ENCODE peak calls at places on chromosome 3, in five cellular contexts. One of them, this sample, is unnamed.

GRCh38 chr3:96865605-96866004 is 51.2 kb downstream of the EPHA6 start:
- DNase-seq in transverse colon: no peak
- DNase-seq in osteoblast: no peak
- DNase-seq in A549: no peak
- DNase-seq in psoas muscle: no peak
- DNase-seq in this sample: no peak

GRCh38 chr3:144818973-144819372 is 847.4 kb downstream of the DIPK2A start:
- DNase-seq in psoas muscle: no peak
- DNase-seq in A549: no peak
- DNase-seq in osteoblast: no peak
- DNase-seq in transverse colon: no peak
- DNase-seq in this sample: no peak

GRCh38 chr3:115713247-115713646 is 89.9 kb downstream of the GAP43 start:
- DNase-seq in osteoblast: no peak
- DNase-seq in transverse colon: no peak
- DNase-seq in A549: no peak
- DNase-seq in psoas muscle: peak; percentile 13
- DNase-seq in this sample: no peak

GRCh38 chr3:193330500-193331204 is 47.9 kb downstream of the ATP13A5 start:
- DNase-seq in A549: no peak
- DNase-seq in osteoblast: no peak
- DNase-seq in psoas muscle: no peak
- DNase-seq in transverse colon: no peak
- DNase-seq in this sample: no peak

GRCh38 chr3:156102267-156102912 is 18.0 kb upstream of the KCNAB1 start:
- DNase-seq in transverse colon: no peak
- DNase-seq in A549: no peak
- DNase-seq in osteoblast: no peak
- DNase-seq in psoas muscle: no peak
- DNase-seq in this sample: no peak

GRCh38 chr3:34258271-34259015 is 460.0 kb downstream of the PDCD6IP start:
- DNase-seq in A549: no peak
- DNase-seq in transverse colon: no peak
- DNase-seq in osteoblast: no peak
- DNase-seq in psoas muscle: no peak
- DNase-seq in this sample: no peak

GRCh38 chr3:172635588-172635987 is 75.3 kb downstream of the NCEH1 start:
- DNase-seq in psoas muscle: no peak
- DNase-seq in osteoblast: no peak
- DNase-seq in A549: no peak
- DNase-seq in transverse colon: no peak
- DNase-seq in this sample: no peak

GRCh38 chr3:157838457-157838856 is 267.8 kb downstream of the SHOX2 start:
- DNase-seq in osteoblast: no peak
- DNase-seq in transverse colon: no peak
- DNase-seq in psoas muscle: no peak
- DNase-seq in A549: no peak
- DNase-seq in this sample: no peak

GRCh38 chr3:134232146-134232545 is 18.5 kb downstream of the RYK start:
- DNase-seq in psoas muscle: no peak
- DNase-seq in osteoblast: no peak
- DNase-seq in transverse colon: no peak
- DNase-seq in A549: no peak
- DNase-seq in this sample: no peak

GRCh38 chr3:15359677-15360397 is 27.5 kb upstream of the SH3BP5 start:
- DNase-seq in psoas muscle: no peak
- DNase-seq in transverse colon: no peak
- DNase-seq in A549: no peak
- DNase-seq in osteoblast: no peak
- DNase-seq in this sample: no peak

GRCh38 chr3:176055851-176056250 is 1141.4 kb downstream of the TBL1XR1 start:
- DNase-seq in psoas muscle: no peak
- DNase-seq in osteoblast: no peak
- DNase-seq in A549: no peak
- DNase-seq in transverse colon: no peak
- DNase-seq in this sample: no peak

GRCh38 chr3:49908378-49909199 is 4.9 kb upstream of the MST1R start:
- DNase-seq in transverse colon: no peak
- DNase-seq in psoas muscle: no peak
- DNase-seq in A549: no peak
- DNase-seq in osteoblast: peak; percentile 56
- DNase-seq in this sample: no peak

GRCh38 chr3:72177075-72178050 is 392.4 kb upstream of the PROK2 start:
- DNase-seq in transverse colon: peak; percentile 41
- DNase-seq in psoas muscle: peak; percentile 41
- DNase-seq in osteoblast: peak; percentile 84
- DNase-seq in A549: no peak
- DNase-seq in this sample: no peak

GRCh38 chr3:53234841-53235232 is 21.0 kb downstream of the TKT start:
- DNase-seq in A549: no peak
- DNase-seq in transverse colon: no peak
- DNase-seq in psoas muscle: no peak
- DNase-seq in osteoblast: no peak
- DNase-seq in this sample: no peak

GRCh38 chr3:179071161-179071568 is 444 bp downstream of the ZMAT3 start:
- DNase-seq in osteoblast: peak; percentile 78
- DNase-seq in transverse colon: peak; percentile 30
- DNase-seq in A549: peak; percentile 15
- DNase-seq in psoas muscle: no peak
- DNase-seq in this sample: no peak

GRCh38 chr3:102896851-102897621 is 462.2 kb downstream of the ZPLD1 start:
- DNase-seq in psoas muscle: no peak
- DNase-seq in A549: no peak
- DNase-seq in osteoblast: no peak
- DNase-seq in transverse colon: no peak
- DNase-seq in this sample: no peak

GRCh38 chr3:50612973-50613851 is 1.6 kb upstream of the CISH start:
- DNase-seq in psoas muscle: no peak
- DNase-seq in transverse colon: no peak
- DNase-seq in osteoblast: peak; percentile 29
- DNase-seq in A549: no peak
- DNase-seq in this sample: no peak

GRCh38 chr3:62169871-62170660 is 203.3 kb downstream of the FEZF2 start:
- DNase-seq in A549: no peak
- DNase-seq in transverse colon: no peak
- DNase-seq in osteoblast: no peak
- DNase-seq in psoas muscle: no peak
- DNase-seq in this sample: no peak

GRCh38 chr3:157274644-157275137 is 114.7 kb upstream of the CCNL1 start:
- DNase-seq in psoas muscle: no peak
- DNase-seq in A549: no peak
- DNase-seq in osteoblast: peak; percentile 39
- DNase-seq in transverse colon: no peak
- DNase-seq in this sample: no peak

GRCh38 chr3:100600181-100601042 is 9.0 kb upstream of the ADGRG7 start:
- DNase-seq in psoas muscle: no peak
- DNase-seq in transverse colon: no peak
- DNase-seq in A549: no peak
- DNase-seq in osteoblast: no peak
- DNase-seq in this sample: no peak

GRCh38 chr3:166663194-166663593 is 716.9 kb downstream of the ZBBX start:
- DNase-seq in transverse colon: no peak
- DNase-seq in A549: no peak
- DNase-seq in osteoblast: no peak
- DNase-seq in psoas muscle: no peak
- DNase-seq in this sample: no peak

GRCh38 chr3:182276512-182276911 is 516.8 kb upstream of the ATP11B start:
- DNase-seq in transverse colon: no peak
- DNase-seq in osteoblast: no peak
- DNase-seq in A549: no peak
- DNase-seq in psoas muscle: no peak
- DNase-seq in this sample: no peak

GRCh38 chr3:134600685-134601502 is 49.9 kb downstream of the KY start:
- DNase-seq in A549: peak; percentile 67
- DNase-seq in psoas muscle: peak; percentile 59
- DNase-seq in transverse colon: peak; percentile 44
- DNase-seq in osteoblast: peak; percentile 97
- DNase-seq in this sample: no peak

GRCh38 chr3:118144919-118145318 is 889.7 kb downstream of the IGSF11 start:
- DNase-seq in A549: no peak
- DNase-seq in osteoblast: no peak
- DNase-seq in transverse colon: no peak
- DNase-seq in psoas muscle: no peak
- DNase-seq in this sample: no peak

GRCh38 chr3:66885326-66886000 is 112.6 kb upstream of the KBTBD8 start:
- DNase-seq in psoas muscle: no peak
- DNase-seq in osteoblast: no peak
- DNase-seq in A549: no peak
- DNase-seq in transverse colon: no peak
- DNase-seq in this sample: no peak

DNA sequence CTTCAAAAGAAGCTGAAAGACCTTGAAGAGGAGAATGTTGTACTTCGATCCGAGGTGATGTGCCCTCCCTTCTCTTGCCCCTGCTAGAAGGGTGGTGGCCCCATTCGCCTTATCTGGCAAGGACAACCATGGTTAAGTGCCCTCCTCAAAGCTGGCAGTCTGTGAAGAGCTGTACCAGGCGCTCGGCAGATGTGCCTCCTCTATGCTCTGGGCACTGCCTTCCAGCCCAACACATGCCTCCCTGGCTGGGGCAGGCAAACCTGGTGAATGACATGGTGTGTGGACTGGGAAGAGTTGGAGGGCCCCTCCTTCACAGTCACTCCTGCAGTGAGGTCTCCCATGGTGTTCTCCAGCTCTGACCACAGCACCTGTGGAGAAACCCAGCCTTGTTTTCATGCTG is 76.9 kb downstream of the CCK start:
- DNase-seq in A549: no peak
- DNase-seq in osteoblast: no peak
- DNase-seq in psoas muscle: no peak
- DNase-seq in transverse colon: no peak
- DNase-seq in this sample: no peak
- H3K27ac ChIP-seq in A549: no peak overlapping the region
- H3K27ac ChIP-seq in osteoblast: no peak overlapping the region
- H3K27ac ChIP-seq in psoas muscle: peak overlapping the region; percentile 36
- H3K27ac ChIP-seq in transverse colon: no peak overlapping the region
- H3K27ac ChIP-seq in this sample: no peak overlapping the region

DNA sequence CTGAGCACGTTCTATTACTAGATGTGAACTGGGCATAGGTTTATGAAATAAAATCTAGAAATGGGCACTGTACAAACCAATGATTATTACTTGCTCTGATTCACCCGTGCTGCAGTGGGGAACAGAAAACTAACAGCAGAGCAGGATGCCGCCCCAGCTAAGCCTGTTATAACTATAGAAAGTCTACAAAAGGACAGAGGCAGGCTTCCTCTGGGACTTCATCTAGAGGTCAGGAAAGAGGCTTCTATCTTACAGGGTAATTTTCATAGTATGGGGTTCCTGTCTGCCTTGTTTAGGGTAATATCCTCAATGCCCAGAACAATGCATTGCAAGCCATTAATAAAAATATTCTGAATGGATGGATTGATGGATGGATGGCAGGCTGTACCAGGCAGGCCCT is 177.0 kb upstream of the TBL1XR1 start:
- DNase-seq in transverse colon: no peak
- DNase-seq in osteoblast: peak; percentile 35
- DNase-seq in A549: no peak
- DNase-seq in psoas muscle: no peak
- DNase-seq in this sample: no peak
- H3K27ac ChIP-seq in transverse colon: no peak overlapping the region
- H3K27ac ChIP-seq in osteoblast: no peak overlapping the region
- H3K27ac ChIP-seq in A549: no peak overlapping the region
- H3K27ac ChIP-seq in psoas muscle: no peak overlapping the region
- H3K27ac ChIP-seq in this sample: no peak overlapping the region

GRCh38 chr3:11636372-11636760 is 7.3 kb downstream of the VGLL4 start:
- DNase-seq in osteoblast: no peak
- DNase-seq in transverse colon: no peak
- DNase-seq in A549: no peak
- DNase-seq in psoas muscle: no peak
- DNase-seq in this sample: no peak
- H3K27ac ChIP-seq in osteoblast: peak overlapping the region; percentile 95
- H3K27ac ChIP-seq in transverse colon: peak overlapping the region; percentile 57
- H3K27ac ChIP-seq in A549: no peak overlapping the region
- H3K27ac ChIP-seq in psoas muscle: no peak overlapping the region
- H3K27ac ChIP-seq in this sample: peak overlapping the region; percentile 90

DNA sequence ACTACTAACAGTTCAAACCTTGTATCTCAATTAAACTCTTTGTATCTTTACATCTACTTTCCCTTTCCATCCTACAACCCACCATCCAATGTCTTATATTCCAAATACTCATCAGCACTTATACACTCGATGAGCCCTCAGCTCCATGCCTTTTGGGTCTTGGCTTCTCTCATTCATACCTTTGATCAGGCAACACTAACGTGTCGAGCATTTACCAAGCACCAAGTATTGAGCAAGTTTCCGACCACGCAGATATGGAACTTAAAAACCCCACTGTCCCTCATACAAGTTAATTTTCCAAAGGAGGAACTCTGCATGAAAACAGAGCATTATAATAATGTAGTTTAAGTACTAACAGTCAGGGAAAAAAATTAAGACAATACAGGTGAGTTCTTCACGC is 102.7 kb downstream of the IL1RAP start:
- DNase-seq in psoas muscle: no peak
- DNase-seq in A549: no peak
- DNase-seq in transverse colon: no peak
- DNase-seq in osteoblast: no peak
- DNase-seq in this sample: no peak
- H3K27ac ChIP-seq in psoas muscle: no peak overlapping the region
- H3K27ac ChIP-seq in A549: no peak overlapping the region
- H3K27ac ChIP-seq in transverse colon: no peak overlapping the region
- H3K27ac ChIP-seq in osteoblast: no peak overlapping the region
- H3K27ac ChIP-seq in this sample: no peak overlapping the region

GRCh38 chr3:68999605-69000004 is 13.9 kb downstream of the EOGT start:
- DNase-seq in osteoblast: no peak
- DNase-seq in psoas muscle: no peak
- DNase-seq in A549: no peak
- DNase-seq in transverse colon: no peak
- DNase-seq in this sample: no peak
- H3K27ac ChIP-seq in osteoblast: peak overlapping the region; percentile 30
- H3K27ac ChIP-seq in psoas muscle: no peak overlapping the region
- H3K27ac ChIP-seq in A549: no peak overlapping the region
- H3K27ac ChIP-seq in transverse colon: no peak overlapping the region
- H3K27ac ChIP-seq in this sample: no peak overlapping the region

GRCh38 chr3:124053871-124054270 is 61.9 kb upstream of the ROPN1 start:
- DNase-seq in transverse colon: no peak
- DNase-seq in osteoblast: no peak
- DNase-seq in A549: no peak
- DNase-seq in psoas muscle: no peak
- DNase-seq in this sample: no peak
- H3K27ac ChIP-seq in transverse colon: no peak overlapping the region
- H3K27ac ChIP-seq in osteoblast: no peak overlapping the region
- H3K27ac ChIP-seq in A549: no peak overlapping the region
- H3K27ac ChIP-seq in psoas muscle: no peak overlapping the region
- H3K27ac ChIP-seq in this sample: no peak overlapping the region

GRCh38 chr3:69987833-69988232 is 11.7 kb upstream of the SAMMSON start:
- DNase-seq in psoas muscle: no peak
- DNase-seq in transverse colon: no peak
- DNase-seq in osteoblast: no peak
- DNase-seq in A549: no peak
- DNase-seq in this sample: no peak
- H3K27ac ChIP-seq in psoas muscle: no peak overlapping the region
- H3K27ac ChIP-seq in transverse colon: no peak overlapping the region
- H3K27ac ChIP-seq in osteoblast: no peak overlapping the region
- H3K27ac ChIP-seq in A549: no peak overlapping the region
- H3K27ac ChIP-seq in this sample: no peak overlapping the region

This sample was measured in suprapubic skin.